ENCODE peak calls at places on chromosomes 3 and 15, in nine cellular contexts. One of them, this sample, is unnamed.

GRCh38 chr3:29186131-29186599 is 94.7 kb upstream of the RBMS3 start:
- DNase-seq in fibroblast of gingiva: peak; percentile 81
- DNase-seq in K562: no peak
- DNase-seq in endothelial cell: no peak
- DNase-seq in mesenteric fat pad: no peak
- DNase-seq in AG08396: peak; percentile 59
- DNase-seq in CD8-positive, alpha-beta memory T cell: no peak
- DNase-seq in activated CD4-positive, alpha-beta T cell treated with anti-CD3 and anti-CD28 coated beads, Interleukin-2, amount 50 U/mL, for 24 hours: no peak
- DNase-seq in right atrium auricular region: no peak
- DNase-seq in this sample: no peak

GRCh38 chr3:71978150-71978721 is 193.3 kb upstream of the PROK2 start:
- DNase-seq in CD8-positive, alpha-beta memory T cell: no peak
- DNase-seq in right atrium auricular region: no peak
- DNase-seq in K562: no peak
- DNase-seq in mesenteric fat pad: no peak
- DNase-seq in fibroblast of gingiva: no peak
- DNase-seq in AG08396: no peak
- DNase-seq in activated CD4-positive, alpha-beta T cell treated with anti-CD3 and anti-CD28 coated beads, Interleukin-2, amount 50 U/mL, for 24 hours: no peak
- DNase-seq in endothelial cell: no peak
- DNase-seq in this sample: no peak

GRCh38 chr3:48141225-48142137 is 46.7 kb downstream of the CDC25A start:
- DNase-seq in right atrium auricular region: no peak
- DNase-seq in fibroblast of gingiva: no peak
- DNase-seq in activated CD4-positive, alpha-beta T cell treated with anti-CD3 and anti-CD28 coated beads, Interleukin-2, amount 50 U/mL, for 24 hours: no peak
- DNase-seq in CD8-positive, alpha-beta memory T cell: no peak
- DNase-seq in K562: no peak
- DNase-seq in AG08396: no peak
- DNase-seq in mesenteric fat pad: no peak
- DNase-seq in endothelial cell: no peak
- DNase-seq in this sample: no peak

GRCh38 chr3:12345584-12346494 is 57.0 kb downstream of the PPARG start:
- DNase-seq in K562: no peak
- DNase-seq in endothelial cell: no peak
- DNase-seq in right atrium auricular region: no peak
- DNase-seq in activated CD4-positive, alpha-beta T cell treated with anti-CD3 and anti-CD28 coated beads, Interleukin-2, amount 50 U/mL, for 24 hours: no peak
- DNase-seq in AG08396: no peak
- DNase-seq in CD8-positive, alpha-beta memory T cell: no peak
- DNase-seq in fibroblast of gingiva: no peak
- DNase-seq in mesenteric fat pad: no peak
- DNase-seq in this sample: no peak

GRCh38 chr3:127733781-127734180 is 61.0 kb downstream of the ABTB1 start:
- DNase-seq in mesenteric fat pad: no peak
- DNase-seq in endothelial cell: no peak
- DNase-seq in K562: no peak
- DNase-seq in fibroblast of gingiva: no peak
- DNase-seq in AG08396: no peak
- DNase-seq in CD8-positive, alpha-beta memory T cell: no peak
- DNase-seq in right atrium auricular region: no peak
- DNase-seq in activated CD4-positive, alpha-beta T cell treated with anti-CD3 and anti-CD28 coated beads, Interleukin-2, amount 50 U/mL, for 24 hours: no peak
- DNase-seq in this sample: no peak

GRCh38 chr3:14460342-14461005 is 58.1 kb downstream of the SLC6A6 start:
- DNase-seq in activated CD4-positive, alpha-beta T cell treated with anti-CD3 and anti-CD28 coated beads, Interleukin-2, amount 50 U/mL, for 24 hours: no peak
- DNase-seq in CD8-positive, alpha-beta memory T cell: no peak
- DNase-seq in AG08396: peak; percentile 86
- DNase-seq in endothelial cell: no peak
- DNase-seq in mesenteric fat pad: no peak
- DNase-seq in fibroblast of gingiva: peak; percentile 98
- DNase-seq in K562: no peak
- DNase-seq in right atrium auricular region: peak; percentile 81
- DNase-seq in this sample: no peak

GRCh38 chr3:71525376-71525775 is 58.2 kb downstream of the FOXP1 start:
- DNase-seq in AG08396: no peak
- DNase-seq in endothelial cell: no peak
- DNase-seq in CD8-positive, alpha-beta memory T cell: no peak
- DNase-seq in activated CD4-positive, alpha-beta T cell treated with anti-CD3 and anti-CD28 coated beads, Interleukin-2, amount 50 U/mL, for 24 hours: no peak
- DNase-seq in mesenteric fat pad: no peak
- DNase-seq in right atrium auricular region: no peak
- DNase-seq in fibroblast of gingiva: no peak
- DNase-seq in K562: no peak
- DNase-seq in this sample: no peak

GRCh38 chr3:13072239-13073041 is 789 bp downstream of the IQSEC1 start:
- DNase-seq in K562: no peak
- DNase-seq in right atrium auricular region: no peak
- DNase-seq in AG08396: no peak
- DNase-seq in endothelial cell: no peak
- DNase-seq in fibroblast of gingiva: no peak
- DNase-seq in activated CD4-positive, alpha-beta T cell treated with anti-CD3 and anti-CD28 coated beads, Interleukin-2, amount 50 U/mL, for 24 hours: no peak
- DNase-seq in mesenteric fat pad: no peak
- DNase-seq in CD8-positive, alpha-beta memory T cell: no peak
- DNase-seq in this sample: no peak

GRCh38 chr3:18393906-18394305 is 31.2 kb downstream of the SATB1 start:
- DNase-seq in right atrium auricular region: no peak
- DNase-seq in K562: no peak
- DNase-seq in AG08396: no peak
- DNase-seq in CD8-positive, alpha-beta memory T cell: no peak
- DNase-seq in activated CD4-positive, alpha-beta T cell treated with anti-CD3 and anti-CD28 coated beads, Interleukin-2, amount 50 U/mL, for 24 hours: no peak
- DNase-seq in fibroblast of gingiva: no peak
- DNase-seq in endothelial cell: no peak
- DNase-seq in mesenteric fat pad: no peak
- DNase-seq in this sample: no peak

GRCh38 chr15:69316281-69316680 is 17.6 kb downstream of the PAQR5 start:
- DNase-seq in endothelial cell: no peak
- DNase-seq in right atrium auricular region: no peak
- DNase-seq in CD8-positive, alpha-beta memory T cell: no peak
- DNase-seq in fibroblast of gingiva: no peak
- DNase-seq in K562: no peak
- DNase-seq in AG08396: no peak
- DNase-seq in activated CD4-positive, alpha-beta T cell treated with anti-CD3 and anti-CD28 coated beads, Interleukin-2, amount 50 U/mL, for 24 hours: no peak
- DNase-seq in mesenteric fat pad: no peak
- DNase-seq in this sample: no peak

GRCh38 chr15:63857459-63857856 is 23.7 kb upstream of the HERC1 start:
- DNase-seq in endothelial cell: no peak
- DNase-seq in mesenteric fat pad: no peak
- DNase-seq in right atrium auricular region: no peak
- DNase-seq in fibroblast of gingiva: no peak
- DNase-seq in AG08396: no peak
- DNase-seq in K562: no peak
- DNase-seq in activated CD4-positive, alpha-beta T cell treated with anti-CD3 and anti-CD28 coated beads, Interleukin-2, amount 50 U/mL, for 24 hours: no peak
- DNase-seq in CD8-positive, alpha-beta memory T cell: no peak
- DNase-seq in this sample: no peak

GRCh38 chr3:852033-852432 is 240.8 kb upstream of the CNTN6 start:
- DNase-seq in AG08396: no peak
- DNase-seq in activated CD4-positive, alpha-beta T cell treated with anti-CD3 and anti-CD28 coated beads, Interleukin-2, amount 50 U/mL, for 24 hours: no peak
- DNase-seq in CD8-positive, alpha-beta memory T cell: no peak
- DNase-seq in mesenteric fat pad: no peak
- DNase-seq in right atrium auricular region: no peak
- DNase-seq in endothelial cell: no peak
- DNase-seq in K562: no peak
- DNase-seq in fibroblast of gingiva: no peak
- DNase-seq in this sample: no peak

GRCh38 chr15:31799711-31800321 is 230.5 kb upstream of the CHRNA7 start:
- DNase-seq in mesenteric fat pad: no peak
- DNase-seq in K562: no peak
- DNase-seq in CD8-positive, alpha-beta memory T cell: no peak
- DNase-seq in fibroblast of gingiva: peak; percentile 16
- DNase-seq in endothelial cell: no peak
- DNase-seq in AG08396: no peak
- DNase-seq in right atrium auricular region: no peak
- DNase-seq in activated CD4-positive, alpha-beta T cell treated with anti-CD3 and anti-CD28 coated beads, Interleukin-2, amount 50 U/mL, for 24 hours: no peak
- DNase-seq in this sample: no peak

GRCh38 chr3:151395806-151396205 is 11.3 kb upstream of the P2RY12 start:
- DNase-seq in K562: no peak
- DNase-seq in AG08396: no peak
- DNase-seq in mesenteric fat pad: no peak
- DNase-seq in right atrium auricular region: no peak
- DNase-seq in endothelial cell: no peak
- DNase-seq in fibroblast of gingiva: peak; percentile 14
- DNase-seq in activated CD4-positive, alpha-beta T cell treated with anti-CD3 and anti-CD28 coated beads, Interleukin-2, amount 50 U/mL, for 24 hours: no peak
- DNase-seq in CD8-positive, alpha-beta memory T cell: no peak
- DNase-seq in this sample: no peak

GRCh38 chr3:71392277-71392676 is 191.3 kb downstream of the FOXP1 start:
- DNase-seq in activated CD4-positive, alpha-beta T cell treated with anti-CD3 and anti-CD28 coated beads, Interleukin-2, amount 50 U/mL, for 24 hours: no peak
- DNase-seq in AG08396: no peak
- DNase-seq in K562: no peak
- DNase-seq in endothelial cell: no peak
- DNase-seq in fibroblast of gingiva: no peak
- DNase-seq in mesenteric fat pad: no peak
- DNase-seq in right atrium auricular region: no peak
- DNase-seq in CD8-positive, alpha-beta memory T cell: no peak
- DNase-seq in this sample: no peak

GRCh38 chr3:39021465-39022274 is 30.1 kb downstream of the SCN11A start:
- DNase-seq in CD8-positive, alpha-beta memory T cell: no peak
- DNase-seq in mesenteric fat pad: no peak
- DNase-seq in right atrium auricular region: no peak
- DNase-seq in fibroblast of gingiva: no peak
- DNase-seq in activated CD4-positive, alpha-beta T cell treated with anti-CD3 and anti-CD28 coated beads, Interleukin-2, amount 50 U/mL, for 24 hours: no peak
- DNase-seq in K562: peak; percentile 82
- DNase-seq in endothelial cell: no peak
- DNase-seq in AG08396: no peak
- DNase-seq in this sample: no peak

GRCh38 chr3:72756900-72757299 is 91.3 kb downstream of the SHQ1 start:
- DNase-seq in K562: no peak
- DNase-seq in mesenteric fat pad: no peak
- DNase-seq in AG08396: no peak
- DNase-seq in fibroblast of gingiva: no peak
- DNase-seq in endothelial cell: no peak
- DNase-seq in right atrium auricular region: no peak
- DNase-seq in activated CD4-positive, alpha-beta T cell treated with anti-CD3 and anti-CD28 coated beads, Interleukin-2, amount 50 U/mL, for 24 hours: peak; percentile 5
- DNase-seq in CD8-positive, alpha-beta memory T cell: peak; percentile 57
- DNase-seq in this sample: no peak

GRCh38 chr3:5232570-5232969 is 45.1 kb downstream of the EDEM1 start:
- DNase-seq in CD8-positive, alpha-beta memory T cell: no peak
- DNase-seq in fibroblast of gingiva: no peak
- DNase-seq in AG08396: no peak
- DNase-seq in activated CD4-positive, alpha-beta T cell treated with anti-CD3 and anti-CD28 coated beads, Interleukin-2, amount 50 U/mL, for 24 hours: no peak
- DNase-seq in mesenteric fat pad: no peak
- DNase-seq in K562: no peak
- DNase-seq in endothelial cell: no peak
- DNase-seq in right atrium auricular region: no peak
- DNase-seq in this sample: no peak

GRCh38 chr15:90463381-90463780 is 66.3 kb upstream of the CRTC3 start:
- DNase-seq in AG08396: no peak
- DNase-seq in activated CD4-positive, alpha-beta T cell treated with anti-CD3 and anti-CD28 coated beads, Interleukin-2, amount 50 U/mL, for 24 hours: no peak
- DNase-seq in endothelial cell: no peak
- DNase-seq in K562: no peak
- DNase-seq in fibroblast of gingiva: peak; percentile 81
- DNase-seq in CD8-positive, alpha-beta memory T cell: no peak
- DNase-seq in right atrium auricular region: no peak
- DNase-seq in mesenteric fat pad: no peak
- DNase-seq in this sample: no peak

GRCh38 chr3:33883538-33884203 is 85.2 kb downstream of the PDCD6IP start:
- DNase-seq in fibroblast of gingiva: peak; percentile 10
- DNase-seq in right atrium auricular region: no peak
- DNase-seq in activated CD4-positive, alpha-beta T cell treated with anti-CD3 and anti-CD28 coated beads, Interleukin-2, amount 50 U/mL, for 24 hours: peak; percentile 18
- DNase-seq in endothelial cell: peak; percentile 43
- DNase-seq in AG08396: no peak
- DNase-seq in CD8-positive, alpha-beta memory T cell: no peak
- DNase-seq in mesenteric fat pad: no peak
- DNase-seq in K562: peak; percentile 76
- DNase-seq in this sample: no peak

GRCh38 chr15:98649996-98650870 is 1.9 kb downstream of the IGF1R start:
- DNase-seq in mesenteric fat pad: no peak
- DNase-seq in AG08396: peak; percentile 42
- DNase-seq in right atrium auricular region: peak; percentile 69
- DNase-seq in CD8-positive, alpha-beta memory T cell: peak; percentile 61
- DNase-seq in K562: no peak
- DNase-seq in activated CD4-positive, alpha-beta T cell treated with anti-CD3 and anti-CD28 coated beads, Interleukin-2, amount 50 U/mL, for 24 hours: no peak
- DNase-seq in fibroblast of gingiva: peak; percentile 40
- DNase-seq in endothelial cell: peak; percentile 39
- DNase-seq in this sample: no peak

GRCh38 chr3:188434594-188434993 is 280.6 kb downstream of the LPP start:
- DNase-seq in fibroblast of gingiva: no peak
- DNase-seq in endothelial cell: no peak
- DNase-seq in AG08396: no peak
- DNase-seq in right atrium auricular region: no peak
- DNase-seq in CD8-positive, alpha-beta memory T cell: no peak
- DNase-seq in K562: no peak
- DNase-seq in activated CD4-positive, alpha-beta T cell treated with anti-CD3 and anti-CD28 coated beads, Interleukin-2, amount 50 U/mL, for 24 hours: no peak
- DNase-seq in mesenteric fat pad: no peak
- DNase-seq in this sample: no peak

GRCh38 chr3:194604837-194605236 is 28.4 kb downstream of the TMEM44 start:
- DNase-seq in mesenteric fat pad: no peak
- DNase-seq in AG08396: no peak
- DNase-seq in activated CD4-positive, alpha-beta T cell treated with anti-CD3 and anti-CD28 coated beads, Interleukin-2, amount 50 U/mL, for 24 hours: no peak
- DNase-seq in right atrium auricular region: no peak
- DNase-seq in K562: no peak
- DNase-seq in fibroblast of gingiva: no peak
- DNase-seq in endothelial cell: no peak
- DNase-seq in CD8-positive, alpha-beta memory T cell: no peak
- DNase-seq in this sample: no peak

GRCh38 chr15:29220852-29221251 is 48.8 kb downstream of the NSMCE3 start:
- DNase-seq in mesenteric fat pad: no peak
- DNase-seq in endothelial cell: no peak
- DNase-seq in right atrium auricular region: no peak
- DNase-seq in AG08396: no peak
- DNase-seq in K562: no peak
- DNase-seq in activated CD4-positive, alpha-beta T cell treated with anti-CD3 and anti-CD28 coated beads, Interleukin-2, amount 50 U/mL, for 24 hours: no peak
- DNase-seq in CD8-positive, alpha-beta memory T cell: no peak
- DNase-seq in fibroblast of gingiva: no peak
- DNase-seq in this sample: no peak

GRCh38 chr3:36172699-36173098 is 207.6 kb upstream of the STAC start:
- DNase-seq in fibroblast of gingiva: no peak
- DNase-seq in K562: no peak
- DNase-seq in CD8-positive, alpha-beta memory T cell: no peak
- DNase-seq in activated CD4-positive, alpha-beta T cell treated with anti-CD3 and anti-CD28 coated beads, Interleukin-2, amount 50 U/mL, for 24 hours: no peak
- DNase-seq in endothelial cell: no peak
- DNase-seq in AG08396: no peak
- DNase-seq in mesenteric fat pad: no peak
- DNase-seq in right atrium auricular region: no peak
- DNase-seq in this sample: no peak

This sample was measured in vagina.